ENCODE peak calls at places on chromosomes 12 and 14, in five cellular contexts. I is BJ, Q is HFF-Myc, D is fibroblast of mammary gland, E is astrocyte of the cerebellum. W is an unnamed sample.

GRCh38 chr12:6925543-6926279 is 2.0 kb upstream of the ATN1 start:
- DNase-seq in D (peak; percentile 90), I (peak; percentile 68), Q (peak; percentile 87), E (no peak), W (peak; percentile 63)

GRCh38 chr14:28468191-28469151 is 298.1 kb upstream of the FOXG1 start:
- DNase-seq in I (no peak), Q (no peak), E (no peak), D (no peak), W (peak; percentile 38)

GRCh38 chr12:124428136-124428791 is 133.4 kb downstream of the RFLNA start:
- DNase-seq in I (no peak), E (no peak), D (peak; percentile 90), Q (no peak), W (peak; percentile 83)

GRCh38 chr12:78229491-78230209 is 399.0 kb downstream of the NAV3 start:
- DNase-seq in I (no peak), E (no peak), D (peak; percentile 69), Q (peak; percentile 21), W (peak; percentile 81)

GRCh38 chr14:74401504-74402241 is 24.3 kb downstream of the SYNDIG1L start:
- DNase-seq in E (no peak), I (no peak), Q (no peak), D (no peak), W (no peak)

GRCh38 chr14:35242599-35243311 is 49.4 kb upstream of the PSMA6 start:
- DNase-seq in D (no peak), I (no peak), E (no peak), Q (no peak), W (no peak)

GRCh38 chr14:104883681-104884361 is 18.8 kb downstream of the CEP170B start:
- DNase-seq in E (no peak), D (no peak), Q (no peak), I (no peak), W (no peak)

GRCh38 chr12:103548622-103549601 is 38.2 kb upstream of the STAB2 start:
- DNase-seq in Q (peak; percentile 38), E (peak; percentile 55), I (no peak), D (peak; percentile 78), W (peak; percentile 82)

GRCh38 chr12:6818246-6819006 is 3.2 kb upstream of the GPR162 start:
- DNase-seq in Q (no peak), D (no peak), E (no peak), I (no peak), W (no peak)

GRCh38 chr14:34302654-34303053 is 159.4 kb downstream of the SPTSSA start:
- DNase-seq in E (peak; percentile 27), Q (no peak), I (no peak), D (no peak), W (no peak)

GRCh38 chr14:70595443-70596185 is 4.8 kb downstream of the MED6 start:
- DNase-seq in D (peak; percentile 52), Q (no peak), I (no peak), E (no peak), W (peak; percentile 8)

GRCh38 chr14:61609143-61609851 is 86.0 kb upstream of the HIF1A start:
- DNase-seq in E (no peak), D (peak; percentile 75), Q (no peak), I (no peak), W (peak; percentile 55)

GRCh38 chr12:49664591-49665146 is 41.3 kb downstream of the PRPF40B start:
- DNase-seq in E (no peak), Q (no peak), I (no peak), D (no peak), W (no peak)

GRCh38 chr14:71117839-71118743 is 210.8 kb downstream of the PCNX1 start:
- DNase-seq in E (no peak), Q (peak; percentile 46), D (peak; percentile 89), I (no peak), W (peak; percentile 80)

GRCh38 chr12:131784909-131785762 is 43.1 kb upstream of the MMP17 start:
- DNase-seq in E (peak; percentile 49), Q (no peak), I (peak; percentile 20), D (peak; percentile 41), W (peak; percentile 27)
- H3K4me3 ChIP-seq in E (no peak overlapping the region), Q (no peak overlapping the region), I (no peak overlapping the region), D (no peak overlapping the region), W (no peak overlapping the region)

GRCh38 chr12:27733052-27733656 is 22.5 kb downstream of the MRPS35 start:
- DNase-seq in I (no peak), E (peak; percentile 15), Q (no peak), D (peak; percentile 55), W (peak; percentile 67)

GRCh38 chr12:27733791-27734190 is 23.2 kb downstream of the MRPS35 start:
- DNase-seq in E (no peak), I (no peak), Q (no peak), D (no peak), W (no peak)

GRCh38 chr12:27730097-27730588 is 19.5 kb downstream of the MRPS35 start:
- DNase-seq in Q (no peak), E (no peak), D (no peak), I (no peak), W (no peak)

DNA sequence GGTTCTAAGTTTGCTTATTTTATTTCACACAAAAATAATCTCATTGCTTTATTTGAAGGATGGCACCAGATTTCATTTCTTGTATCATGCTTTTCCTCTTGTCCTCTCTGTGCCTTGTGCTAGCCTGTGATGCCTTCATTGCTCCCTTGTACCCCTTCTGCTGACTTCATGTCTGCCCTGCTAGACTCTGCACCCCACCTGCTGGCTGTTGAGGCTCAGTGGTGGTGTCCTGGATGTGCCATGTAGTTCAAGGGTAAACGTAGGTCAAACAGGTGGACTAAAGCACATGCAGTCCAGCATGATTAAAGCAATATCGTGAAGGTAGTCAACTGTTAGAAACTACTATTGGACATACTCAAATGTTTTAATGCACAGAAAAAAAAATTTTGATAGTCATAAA is 21.6 kb downstream of the MRPS35 start:
- DNase-seq in E (no peak), D (no peak), Q (no peak), I (no peak), W (peak; percentile 22)
- TF ChIP-seq CTCF in E (peak; percentile 47), D (peak; percentile 35), Q (peak; percentile 22), I (peak; percentile 43), W (peak; percentile 57)

GRCh38 chr14:93686313-93686712 is 102.0 kb downstream of the PRIMA1 start:
- DNase-seq in E (no peak), Q (no peak), D (no peak), I (no peak), W (no peak)
- H3K4me3 ChIP-seq in E (no peak overlapping the region), Q (no peak overlapping the region), D (no peak overlapping the region), I (no peak overlapping the region), W (no peak overlapping the region)

DNA sequence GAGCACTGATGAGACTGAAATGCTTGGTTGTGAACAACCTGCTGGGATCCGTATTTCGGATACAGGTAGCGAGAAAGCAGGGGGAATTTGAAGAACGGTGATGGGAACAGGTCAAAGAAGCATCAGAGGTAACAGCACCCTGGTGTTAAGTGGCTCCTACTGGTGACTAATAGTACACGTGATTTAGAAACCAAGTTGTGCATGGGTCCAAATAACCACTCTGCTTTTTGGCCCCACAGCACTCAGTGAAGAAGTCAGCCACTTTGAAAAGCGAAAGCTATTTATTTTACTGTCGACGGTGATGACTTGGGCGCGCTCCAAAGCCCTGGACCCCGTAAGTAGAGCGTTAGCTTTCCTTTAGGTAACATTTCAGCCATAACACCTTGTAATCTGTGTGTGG is 16.7 kb downstream of the AK7 start:
- DNase-seq in D (no peak), I (no peak), E (no peak), Q (no peak), W (no peak)
- TF ChIP-seq CTCF in D (no peak), I (no peak), E (no peak), Q (no peak), W (no peak)

GRCh38 chr12:100573168-100573498 is 351 bp upstream of the GAS2L3 start:
- DNase-seq in I (no peak), E (no peak), D (no peak), Q (no peak), W (no peak)

GRCh38 chr12:100572184-100572583 is 1.3 kb upstream of the GAS2L3 start:
- DNase-seq in E (no peak), I (no peak), D (no peak), Q (no peak), W (no peak)

GRCh38 chr12:100576311-100577036 is 3.0 kb downstream of the GAS2L3 start:
- DNase-seq in D (peak; percentile 88), I (peak; percentile 55), E (peak; percentile 18), Q (peak; percentile 44), W (peak; percentile 93)

GRCh38 chr12:100574262-100575074 is 984 bp downstream of the GAS2L3 start:
- DNase-seq in E (peak; percentile 4), Q (no peak), I (no peak), D (peak; percentile 21), W (no peak)

GRCh38 chr12:100573499-100574261 is at the start of gene GAS2L3:
- DNase-seq in I (peak; percentile 38), D (peak; percentile 74), Q (peak; percentile 44), E (peak; percentile 38), W (peak; percentile 81)
- H3K4me3 ChIP-seq in I (peak within 1 kb of the TSS; percentile 85), D (peak within 1 kb of the TSS; percentile 83), Q (peak within 1 kb of the TSS; percentile 90), E (peak within 1 kb of the TSS; percentile 81), W (peak within 1 kb of the TSS; percentile 80)

DNA sequence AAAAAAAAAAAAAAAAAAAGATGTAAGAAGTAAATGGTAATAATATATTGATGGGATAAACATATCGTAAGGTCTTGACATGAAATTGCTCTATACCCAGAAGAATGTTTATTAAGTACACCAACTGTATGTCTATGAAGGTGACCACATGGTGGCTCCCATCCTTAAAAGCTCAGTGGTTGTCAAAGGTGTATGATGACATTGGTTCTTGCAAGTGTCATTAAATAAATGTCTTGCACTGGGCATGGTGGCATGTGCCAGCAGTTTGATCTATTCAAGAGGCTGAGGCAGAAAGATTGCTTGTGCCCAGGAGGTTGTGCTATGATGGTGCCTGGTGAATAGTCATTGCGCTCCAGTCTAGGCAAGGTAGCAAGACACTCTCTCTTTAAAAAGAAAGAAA is 10.4 kb downstream of the CCT2 start:
- DNase-seq in E (no peak), I (no peak), D (no peak), Q (no peak), W (no peak)
- TF ChIP-seq CTCF in E (no peak), I (no peak), D (no peak), Q (no peak), W (no peak)

GRCh38 chr14:49868720-49869114 is 16.1 kb upstream of the NEMF start:
- DNase-seq in I (no peak), E (no peak), D (no peak), Q (no peak), W (no peak)

GRCh38 chr14:49870908-49871307 is 18.3 kb upstream of the NEMF start:
- DNase-seq in I (no peak), D (no peak), Q (no peak), E (no peak), W (no peak)

GRCh38 chr14:49863483-49864262 is 11.1 kb upstream of the NEMF start:
- DNase-seq in I (no peak), D (no peak), Q (no peak), E (no peak), W (peak; percentile 30)

GRCh38 chr14:49865431-49865859 is 12.9 kb upstream of the NEMF start:
- DNase-seq in I (no peak), Q (peak; percentile 41), D (peak; percentile 70), E (peak; percentile 46), W (peak; percentile 80)

GRCh38 chr14:49867831-49868719 is 15.5 kb upstream of the NEMF start:
- DNase-seq in E (peak; percentile 56), I (no peak), Q (peak; percentile 69), D (peak; percentile 95), W (peak; percentile 96)
- H3K4me3 ChIP-seq in E (peak overlapping the region; percentile 59), I (peak overlapping the region; percentile 53), Q (peak overlapping the region; percentile 47), D (peak overlapping the region; percentile 57), W (peak overlapping the region; percentile 70)